ENCODE peak calls at places on chromosomes 6 and 20, in four cellular contexts. One of them, this sample, is unnamed.

GRCh38 chr20:63086421-63087235 is 79.9 kb upstream of the BHLHE23 start:
- DNase-seq in kidney glomerular epithelial cell: no peak
- DNase-seq in effector CD4-positive, alpha-beta T cell: no peak
- DNase-seq in hypothalamus: no peak
- DNase-seq in this sample: peak

GRCh38 chr20:6104493-6105188 is 18.2 kb downstream of the FERMT1 start:
- DNase-seq in effector CD4-positive, alpha-beta T cell: no peak
- DNase-seq in hypothalamus: no peak
- DNase-seq in kidney glomerular epithelial cell: peak
- DNase-seq in this sample: no peak

GRCh38 chr6:130076512-130076911 is 58.1 kb downstream of the L3MBTL3 start:
- DNase-seq in hypothalamus: no peak
- DNase-seq in kidney glomerular epithelial cell: no peak
- DNase-seq in effector CD4-positive, alpha-beta T cell: no peak
- DNase-seq in this sample: no peak

GRCh38 chr20:35991142-35991771 is 22.9 kb downstream of the CNBD2 start:
- DNase-seq in effector CD4-positive, alpha-beta T cell: no peak
- DNase-seq in hypothalamus: no peak
- DNase-seq in kidney glomerular epithelial cell: no peak
- DNase-seq in this sample: no peak

GRCh38 chr20:44692932-44693476 is 22.2 kb upstream of the CCN5 start:
- DNase-seq in kidney glomerular epithelial cell: peak
- DNase-seq in effector CD4-positive, alpha-beta T cell: no peak
- DNase-seq in hypothalamus: no peak
- DNase-seq in this sample: no peak

GRCh38 chr6:140537834-140538680 is 1163.6 kb upstream of the CITED2 start:
- DNase-seq in effector CD4-positive, alpha-beta T cell: no peak
- DNase-seq in kidney glomerular epithelial cell: peak
- DNase-seq in hypothalamus: no peak
- DNase-seq in this sample: no peak

GRCh38 chr20:62539208-62539607 is 63.4 kb upstream of the GATA5 start:
- DNase-seq in hypothalamus: no peak
- DNase-seq in effector CD4-positive, alpha-beta T cell: no peak
- DNase-seq in kidney glomerular epithelial cell: no peak
- DNase-seq in this sample: no peak

GRCh38 chr6:31113861-31114539 is 600 bp upstream of the PSORS1C1 start:
- DNase-seq in kidney glomerular epithelial cell: no peak
- DNase-seq in hypothalamus: no peak
- DNase-seq in effector CD4-positive, alpha-beta T cell: no peak
- DNase-seq in this sample: no peak

GRCh38 chr6:159116343-159116742 is 52.9 kb upstream of the FNDC1 start:
- DNase-seq in hypothalamus: no peak
- DNase-seq in kidney glomerular epithelial cell: no peak
- DNase-seq in effector CD4-positive, alpha-beta T cell: no peak
- DNase-seq in this sample: no peak

GRCh38 chr6:2918936-2919335 is 15.8 kb upstream of the SERPINB9 start:
- DNase-seq in hypothalamus: no peak
- DNase-seq in effector CD4-positive, alpha-beta T cell: no peak
- DNase-seq in kidney glomerular epithelial cell: no peak
- DNase-seq in this sample: no peak

GRCh38 chr20:20806121-20806820 is 93.8 kb upstream of the RALGAPA2 start:
- DNase-seq in effector CD4-positive, alpha-beta T cell: no peak
- DNase-seq in kidney glomerular epithelial cell: no peak
- DNase-seq in hypothalamus: no peak
- DNase-seq in this sample: no peak

GRCh38 chr20:57791946-57792328 is 82.1 kb upstream of the PMEPA1 start:
- DNase-seq in hypothalamus: no peak
- DNase-seq in kidney glomerular epithelial cell: no peak
- DNase-seq in effector CD4-positive, alpha-beta T cell: no peak
- DNase-seq in this sample: no peak

GRCh38 chr20:63112491-63113219 is 103.3 kb downstream of the YTHDF1 start:
- DNase-seq in hypothalamus: no peak
- DNase-seq in effector CD4-positive, alpha-beta T cell: no peak
- DNase-seq in kidney glomerular epithelial cell: no peak
- DNase-seq in this sample: no peak